ENCODE peak calls at places on chromosomes 5 and 9, in six cellular contexts. A is NCI-H510A treated with DMSO at 0.1 percent for 48 hours, J is AG20443, I is neural progenitor cell, N is erythroblast, Y is D341Med. V is an unnamed sample.
A peak's percentile ranks its signal among the peaks of the same experiment; 100 is the strongest.

GRCh38 chr9:34995288-34996060 is 5.9 kb downstream of the DNAJB5 start:
- DNase-seq in N (no peak), A (no peak), Y (peak; percentile 4), I (no peak), J (peak; percentile 61), V (peak; percentile 6)

GRCh38 chr9:120252248-120252647 is 327.7 kb downstream of the CDK5RAP2 start:
- DNase-seq in I (peak; percentile 35), Y (no peak), J (no peak), A (no peak), N (no peak), V (no peak)

GRCh38 chr9:24035816-24036215 is 209.8 kb upstream of the ELAVL2 start:
- DNase-seq in A (no peak), J (no peak), N (no peak), Y (no peak), I (no peak), V (no peak)

GRCh38 chr5:61401726-61402125 is 69.7 kb downstream of the ZSWIM6 start:
- DNase-seq in N (no peak), A (no peak), I (no peak), J (peak; percentile 67), Y (no peak), V (peak; percentile 42)

GRCh38 chr5:133338504-133339355 is 273.6 kb downstream of the FSTL4 start:
- DNase-seq in N (no peak), A (no peak), Y (no peak), J (no peak), I (no peak), V (no peak)

GRCh38 chr5:16456103-16456832 is 9.3 kb downstream of the ZNF622 start:
- DNase-seq in I (peak; percentile 83), Y (peak; percentile 44), A (peak; percentile 81), N (peak; percentile 69), J (peak; percentile 60), V (peak; percentile 51)

GRCh38 chr5:50535393-50535792 is 94.3 kb upstream of the EMB start:
- DNase-seq in A (no peak), I (no peak), Y (no peak), N (no peak), J (no peak), V (no peak)

GRCh38 chr5:56696900-56697299 is 118.4 kb upstream of the MAP3K1 start:
- DNase-seq in Y (no peak), I (no peak), A (no peak), N (no peak), J (peak; percentile 18), V (no peak)

GRCh38 chr5:62139741-62140140 is 166.3 kb upstream of the KIF2A start:
- DNase-seq in N (no peak), I (no peak), A (no peak), J (no peak), Y (no peak), V (no peak)

GRCh38 chr5:135977375-135977928 is 22.7 kb upstream of the LECT2 start:
- DNase-seq in A (no peak), I (peak; percentile 86), Y (no peak), N (peak; percentile 53), J (no peak), V (peak; percentile 76)

GRCh38 chr9:37943329-37944265 is 39.7 kb upstream of the SLC25A51 start:
- DNase-seq in N (no peak), Y (no peak), A (no peak), J (peak; percentile 86), I (no peak), V (no peak)

GRCh38 chr5:156534906-156535305 is 207.9 kb downstream of the SGCD start:
- DNase-seq in N (no peak), Y (no peak), J (peak; percentile 57), I (no peak), A (no peak), V (no peak)

GRCh38 chr5:92769986-92770385 is 811.0 kb downstream of the NR2F1-AS1 start:
- DNase-seq in J (no peak), Y (no peak), N (no peak), I (no peak), A (no peak), V (no peak)

GRCh38 chr5:130333089-130333488 is 428.8 kb downstream of the CHSY3 start:
- DNase-seq in J (peak; percentile 40), A (no peak), N (no peak), I (no peak), Y (no peak), V (no peak)

GRCh38 chr9:29129763-29130162 is 1556.5 kb upstream of the C9orf72 start:
- DNase-seq in A (no peak), J (no peak), Y (no peak), N (no peak), I (peak; percentile 18), V (no peak)

GRCh38 chr5:72503888-72504491 is 3.2 kb downstream of the ZNF366 start:
- DNase-seq in I (no peak), N (no peak), Y (no peak), A (no peak), J (peak; percentile 52), V (no peak)

GRCh38 chr5:54442271-54442670 is 13.2 kb upstream of the HSPB3 start:
- DNase-seq in A (no peak), J (no peak), Y (no peak), I (no peak), N (no peak), V (no peak)

GRCh38 chr5:83368317-83368716 is 103.2 kb upstream of the VCAN start:
- DNase-seq in J (peak; percentile 85), I (no peak), A (no peak), N (no peak), Y (no peak), V (no peak)

GRCh38 chr9:135123145-135123544 is 35.7 kb downstream of the OLFM1 start:
- DNase-seq in J (no peak), A (no peak), N (no peak), I (no peak), Y (no peak), V (no peak)

GRCh38 chr5:61624966-61625681 is 293.1 kb downstream of the ZSWIM6 start:
- DNase-seq in Y (no peak), J (no peak), N (no peak), A (no peak), I (no peak), V (peak; percentile 43)

GRCh38 chr5:176647870-176648466 is 684 bp downstream of the TSPAN17 start:
- DNase-seq in I (peak; percentile 59), N (peak; percentile 69), Y (peak; percentile 76), A (peak; percentile 22), J (peak; percentile 44), V (peak; percentile 89)

GRCh38 chr9:28770226-28770625 is 1196.9 kb upstream of the C9orf72 start:
- DNase-seq in J (no peak), A (no peak), N (no peak), Y (no peak), I (no peak), V (no peak)